ENCODE peak calls at places on chromosomes 16 and 17, in four cellular contexts. K is RWPE1, H is neural progenitor cell, U is sigmoid colon. G is an unnamed sample.
A peak's percentile ranks its signal among the peaks of the same experiment; 100 is the strongest.

GRCh38 chr16:79436885-79437284 is 163.7 kb downstream of the MAF start:
- DNase-seq in U (no peak), K (no peak), H (no peak), G (no peak)

GRCh38 chr17:29219378-29220047 is 27.1 kb upstream of the CRYBA1 start:
- DNase-seq in U (peak; percentile 88), H (peak; percentile 92), K (peak; percentile 79), G (peak; percentile 80)

GRCh38 chr16:88561485-88562369 is 8.5 kb upstream of the ZC3H18 start:
- DNase-seq in K (peak; percentile 72), H (peak; percentile 73), U (no peak), G (peak; percentile 71)

GRCh38 chr17:34843682-34844081 is 117.6 kb downstream of the CCT6B start:
- DNase-seq in U (no peak), H (no peak), K (no peak), G (no peak)

GRCh38 chr17:1229354-1229890 is 40.8 kb upstream of the BHLHA9 start:
- DNase-seq in H (peak; percentile 50), U (peak; percentile 82), K (no peak), G (peak; percentile 95)

GRCh38 chr17:63431939-63432804 is 13.9 kb downstream of the CYB561 start:
- DNase-seq in H (no peak), K (no peak), U (no peak), G (no peak)

GRCh38 chr17:10295728-10296343 is 77.0 kb downstream of the MYH13 start:
- DNase-seq in U (no peak), K (peak; percentile 67), H (peak; percentile 78), G (peak; percentile 62)

GRCh38 chr16:4617880-4618279 is 3.2 kb upstream of the UBALD1 start:
- DNase-seq in H (no peak), U (no peak), K (no peak), G (no peak)

GRCh38 chr16:66273644-66274334 is 92.7 kb upstream of the CDH5 start:
- DNase-seq in K (no peak), H (no peak), U (no peak), G (no peak)

GRCh38 chr16:66273036-66273435 is 93.5 kb upstream of the CDH5 start:
- DNase-seq in H (no peak), U (no peak), K (no peak), G (no peak)

GRCh38 chr16:66275795-66276428 is 90.6 kb upstream of the CDH5 start:
- DNase-seq in K (peak; percentile 25), H (peak; percentile 70), U (peak; percentile 27), G (peak; percentile 32)

GRCh38 chr16:66272461-66272860 is 94.0 kb upstream of the CDH5 start:
- DNase-seq in U (no peak), K (no peak), H (no peak), G (no peak)

GRCh38 chr16:66274335-66275110 is 92.0 kb upstream of the CDH5 start:
- DNase-seq in U (peak; percentile 34), H (no peak), K (no peak), G (no peak)
- TF ChIP-seq CTCF in U (no peak), H (no peak), K (peak; percentile 31), G (peak; percentile 29)

GRCh38 chr17:40303706-40304450 is 5.1 kb upstream of the RARA start:
- DNase-seq in U (peak; percentile 95), K (no peak), H (no peak), G (no peak)

GRCh38 chr17:40304464-40304863 is 4.5 kb upstream of the RARA start:
- DNase-seq in U (peak; percentile 74), H (no peak), K (no peak), G (no peak)

GRCh38 chr17:40298726-40299125 is 10.3 kb upstream of the RARA start:
- DNase-seq in K (no peak), U (no peak), H (no peak), G (no peak)

GRCh38 chr17:40303009-40303657 is 5.8 kb upstream of the RARA start:
- DNase-seq in U (no peak), K (peak; percentile 54), H (peak; percentile 63), G (no peak)

DNA sequence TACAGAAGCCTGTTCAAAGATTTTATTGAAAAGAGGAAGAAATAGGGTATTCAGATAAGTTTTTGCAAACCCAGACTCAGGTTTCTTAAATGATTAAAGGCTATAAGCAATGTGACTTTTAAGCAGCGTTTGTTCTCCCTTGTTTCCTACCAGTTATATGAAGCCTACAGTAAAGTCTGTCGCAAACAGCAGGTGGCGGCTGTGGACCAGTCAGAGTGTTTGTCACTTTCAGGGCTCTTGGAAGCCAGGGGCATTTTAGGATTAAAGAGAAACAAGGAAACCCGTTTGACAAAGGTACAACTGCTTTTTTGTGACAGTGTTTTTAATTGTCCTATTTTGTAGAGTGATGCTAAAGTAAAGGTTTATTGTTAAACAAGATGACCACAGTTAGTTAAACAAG is 7.7 kb upstream of the RARA start:
- DNase-seq in U (no peak), K (no peak), H (no peak), G (no peak)
- TF ChIP-seq CTCF in U (no peak), K (peak; percentile 34), H (peak; percentile 31), G (no peak)

GRCh38 chr17:79924639-79924976 is 85.4 kb upstream of the CBX4 start:
- DNase-seq in U (no peak), H (no peak), K (no peak), G (no peak)

GRCh38 chr17:79922798-79923197 is 83.6 kb upstream of the CBX4 start:
- DNase-seq in K (no peak), U (no peak), H (no peak), G (no peak)

GRCh38 chr17:79926002-79926307 is 86.7 kb upstream of the CBX4 start:
- DNase-seq in K (no peak), H (no peak), U (no peak), G (no peak)

GRCh38 chr17:79925242-79925957 is 86.2 kb upstream of the CBX4 start:
- DNase-seq in H (peak; percentile 47), U (no peak), K (peak; percentile 34), G (no peak)

DNA sequence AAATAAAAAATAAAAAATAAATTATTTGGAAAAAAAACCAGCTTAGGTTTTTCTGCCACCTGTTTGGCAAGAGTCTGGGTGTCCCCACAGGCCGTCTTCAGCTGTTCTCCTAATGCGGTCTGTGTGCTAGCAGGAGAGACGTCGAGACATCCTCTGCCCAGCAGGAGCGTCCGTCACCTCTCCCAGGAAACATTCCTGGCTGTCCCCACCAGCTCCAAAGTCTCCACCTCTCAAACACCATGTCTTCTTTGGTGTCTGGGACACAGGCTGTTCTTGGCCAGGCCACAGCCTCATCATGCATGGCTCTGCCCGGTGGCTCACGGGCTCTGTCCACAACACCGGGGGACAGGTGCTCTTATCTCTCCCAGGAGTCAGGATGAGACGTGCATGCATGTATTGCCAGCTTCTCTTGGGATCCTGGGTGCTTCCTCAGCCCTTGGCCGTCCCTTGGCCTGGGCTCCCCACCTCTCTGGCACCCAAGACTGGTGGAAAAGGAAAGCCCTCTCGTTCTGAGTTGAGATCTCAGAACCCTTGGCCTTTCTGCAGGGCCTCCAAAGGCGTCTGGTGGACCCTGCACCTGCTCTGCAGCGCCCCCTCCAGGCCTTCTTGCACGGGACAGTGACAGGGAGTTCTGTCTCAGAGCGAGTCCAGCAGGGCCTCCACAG is 84.9 kb upstream of the CBX4 start:
- DNase-seq in U (no peak), K (no peak), H (peak; percentile 90), G (peak; percentile 50)
- TF ChIP-seq CTCF in U (no peak), K (no peak), H (peak; percentile 89), G (peak; percentile 47)

GRCh38 chr16:31487076-31487719 is 4.3 kb downstream of the SLC5A2 start:
- DNase-seq in K (no peak), H (peak; percentile 23), U (no peak), G (no peak)

GRCh38 chr16:31484491-31485171 is 1.7 kb downstream of the SLC5A2 start:
- DNase-seq in H (peak; percentile 27), U (no peak), K (no peak), G (no peak)

GRCh38 chr16:31487720-31488629 is 5.1 kb downstream of the SLC5A2 start:
- DNase-seq in U (no peak), H (peak; percentile 76), K (peak; percentile 65), G (peak; percentile 80)

GRCh38 chr16:31485571-31485970 is 2.6 kb downstream of the SLC5A2 start:
- DNase-seq in H (no peak), K (no peak), U (no peak), G (no peak)

GRCh38 chr16:31486036-31486435 is 3.1 kb downstream of the SLC5A2 start:
- DNase-seq in U (no peak), H (no peak), K (no peak), G (no peak)
- TF ChIP-seq CTCF in U (no peak), H (no peak), K (no peak), G (no peak)

GRCh38 chr16:49281843-49282642 is 405 bp upstream of the CBLN1 start:
- DNase-seq in H (peak; percentile 99), U (peak; percentile 88), K (peak; percentile 99), G (peak; percentile 90)
- TF ChIP-seq CTCF in H (peak; percentile 67), U (no peak), K (peak; percentile 77), G (peak; percentile 21)

GRCh38 chr16:85285681-85286065 is 173.4 kb upstream of the CIBAR2 start:
- DNase-seq in K (no peak), U (no peak), H (no peak), G (no peak)

GRCh38 chr16:85281181-85281580 is 168.9 kb upstream of the CIBAR2 start:
- DNase-seq in H (no peak), K (no peak), U (no peak), G (no peak)

GRCh38 chr16:85286066-85286712 is 173.9 kb upstream of the CIBAR2 start:
- DNase-seq in H (no peak), U (peak; percentile 89), K (no peak), G (no peak)

GRCh38 chr16:85284138-85284897 is 172.0 kb upstream of the CIBAR2 start:
- DNase-seq in H (peak; percentile 81), U (no peak), K (no peak), G (no peak)

GRCh38 chr16:85283305-85284050 is 171.2 kb upstream of the CIBAR2 start:
- DNase-seq in U (no peak), K (no peak), H (no peak), G (no peak)
- TF ChIP-seq CTCF in U (no peak), K (no peak), H (no peak), G (no peak)

GRCh38 chr17:81258292-81258691 is 19.2 kb downstream of the NDUFAF8 start:
- DNase-seq in U (no peak), H (peak; percentile 57), K (no peak), G (no peak)
- TF ChIP-seq CTCF in U (no peak), H (peak; percentile 38), K (no peak), G (no peak)

DNA sequence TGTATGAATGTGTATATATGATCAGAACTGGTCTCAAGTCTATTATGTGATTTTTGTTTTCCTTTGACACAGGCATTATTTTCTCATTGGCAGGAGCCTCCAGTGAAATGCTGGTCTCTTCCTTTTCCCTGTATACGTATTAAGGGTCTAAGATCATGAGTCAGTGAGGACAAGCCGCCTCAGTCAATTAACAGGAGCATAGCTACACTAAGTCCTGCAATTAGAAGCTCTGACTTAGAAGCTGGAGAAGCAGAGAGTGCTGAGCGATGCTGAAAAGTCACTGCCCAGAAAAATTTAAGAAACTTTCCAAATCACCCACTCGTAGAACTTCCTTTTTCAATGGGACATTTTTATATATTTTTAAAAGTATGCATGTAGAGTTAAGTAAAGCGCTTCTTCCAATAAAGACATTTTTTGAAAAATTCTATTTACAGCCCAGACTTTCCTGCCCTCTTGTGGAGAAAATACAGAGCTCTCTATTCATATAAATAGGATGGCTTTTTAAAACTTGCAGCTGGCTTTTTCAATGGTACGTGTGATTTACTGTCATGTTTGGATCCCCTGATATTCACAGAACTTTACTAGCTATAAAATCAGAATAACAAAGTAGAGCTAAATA is 70.1 kb upstream of the PSMD7 start:
- DNase-seq in H (peak; percentile 45), U (no peak), K (peak; percentile 26), G (no peak)
- TF ChIP-seq CTCF in H (peak; percentile 77), U (no peak), K (peak; percentile 43), G (peak; percentile 16)

G was measured in GM10248.